ENCODE peak calls at places on chromosomes 5 and 9, in nine cellular contexts. One of them, this sample, is unnamed.

GRCh38 chr5:149913449-149914419 is 30.9 kb downstream of the PDE6A start:
- DNase-seq in hepatocyte: no peak
- DNase-seq in cardiac muscle cell: no peak
- DNase-seq in heart left ventricle: no peak
- DNase-seq in heart right ventricle: no peak
- DNase-seq in endodermal cell: no peak
- DNase-seq in right cardiac atrium: no peak
- DNase-seq in aorta: no peak
- DNase-seq in PC-3: no peak
- DNase-seq in this sample: no peak

GRCh38 chr9:37503736-37504135 is 18.0 kb downstream of the POLR1E start:
- DNase-seq in hepatocyte: no peak
- DNase-seq in cardiac muscle cell: peak
- DNase-seq in heart left ventricle: no peak
- DNase-seq in heart right ventricle: no peak
- DNase-seq in endodermal cell: no peak
- DNase-seq in right cardiac atrium: peak
- DNase-seq in aorta: peak
- DNase-seq in PC-3: peak
- DNase-seq in this sample: no peak

GRCh38 chr9:118326326-118326725 is 622.1 kb downstream of the TLR4 start:
- DNase-seq in hepatocyte: no peak
- DNase-seq in cardiac muscle cell: no peak
- DNase-seq in heart left ventricle: no peak
- DNase-seq in heart right ventricle: no peak
- DNase-seq in endodermal cell: no peak
- DNase-seq in right cardiac atrium: no peak
- DNase-seq in aorta: no peak
- DNase-seq in PC-3: no peak
- DNase-seq in this sample: no peak

GRCh38 chr5:1729641-1730486 is 69.8 kb downstream of the MRPL36 start:
- DNase-seq in hepatocyte: no peak
- DNase-seq in cardiac muscle cell: no peak
- DNase-seq in heart left ventricle: no peak
- DNase-seq in heart right ventricle: no peak
- DNase-seq in endodermal cell: peak
- DNase-seq in right cardiac atrium: no peak
- DNase-seq in aorta: peak
- DNase-seq in PC-3: no peak
- DNase-seq in this sample: no peak

GRCh38 chr5:176730815-176731475 is 79.4 kb upstream of the UNC5A start:
- DNase-seq in hepatocyte: no peak
- DNase-seq in cardiac muscle cell: no peak
- DNase-seq in heart left ventricle: no peak
- DNase-seq in heart right ventricle: no peak
- DNase-seq in endodermal cell: no peak
- DNase-seq in right cardiac atrium: no peak
- DNase-seq in aorta: peak
- DNase-seq in PC-3: no peak
- DNase-seq in this sample: no peak

GRCh38 chr9:21754741-21755140 is 47.7 kb upstream of the MTAP start:
- DNase-seq in hepatocyte: no peak
- DNase-seq in cardiac muscle cell: no peak
- DNase-seq in heart left ventricle: no peak
- DNase-seq in heart right ventricle: no peak
- DNase-seq in endodermal cell: no peak
- DNase-seq in right cardiac atrium: no peak
- DNase-seq in aorta: no peak
- DNase-seq in PC-3: peak
- DNase-seq in this sample: no peak

GRCh38 chr9:6498982-6499381 is 86.0 kb downstream of the UHRF2 start:
- DNase-seq in hepatocyte: no peak
- DNase-seq in cardiac muscle cell: peak
- DNase-seq in heart left ventricle: no peak
- DNase-seq in heart right ventricle: no peak
- DNase-seq in endodermal cell: no peak
- DNase-seq in right cardiac atrium: no peak
- DNase-seq in aorta: no peak
- DNase-seq in PC-3: peak
- DNase-seq in this sample: no peak

GRCh38 chr9:111099199-111100005 is 61.1 kb upstream of the LPAR1 start:
- DNase-seq in hepatocyte: peak
- DNase-seq in cardiac muscle cell: no peak
- DNase-seq in heart left ventricle: no peak
- DNase-seq in heart right ventricle: no peak
- DNase-seq in endodermal cell: peak
- DNase-seq in right cardiac atrium: no peak
- DNase-seq in aorta: no peak
- DNase-seq in PC-3: no peak
- DNase-seq in this sample: peak

GRCh38 chr5:73312146-73312871 is 136.3 kb downstream of the FOXD1 start:
- DNase-seq in hepatocyte: peak
- DNase-seq in cardiac muscle cell: peak
- DNase-seq in heart left ventricle: no peak
- DNase-seq in heart right ventricle: no peak
- DNase-seq in endodermal cell: no peak
- DNase-seq in right cardiac atrium: no peak
- DNase-seq in aorta: no peak
- DNase-seq in PC-3: no peak
- DNase-seq in this sample: no peak

GRCh38 chr9:91126761-91127420 is 234.8 kb downstream of the AUH start:
- DNase-seq in hepatocyte: no peak
- DNase-seq in cardiac muscle cell: peak
- DNase-seq in heart left ventricle: no peak
- DNase-seq in heart right ventricle: no peak
- DNase-seq in endodermal cell: no peak
- DNase-seq in right cardiac atrium: no peak
- DNase-seq in aorta: no peak
- DNase-seq in PC-3: no peak
- DNase-seq in this sample: no peak

GRCh38 chr5:95817430-95817829 is 5.1 kb downstream of the GLRX start:
- DNase-seq in hepatocyte: no peak
- DNase-seq in cardiac muscle cell: no peak
- DNase-seq in heart left ventricle: no peak
- DNase-seq in heart right ventricle: no peak
- DNase-seq in endodermal cell: no peak
- DNase-seq in right cardiac atrium: no peak
- DNase-seq in aorta: no peak
- DNase-seq in PC-3: peak
- DNase-seq in this sample: no peak

GRCh38 chr5:44774279-44774880 is 34.4 kb upstream of the MRPS30 start:
- DNase-seq in hepatocyte: peak
- DNase-seq in cardiac muscle cell: peak
- DNase-seq in heart left ventricle: no peak
- DNase-seq in heart right ventricle: no peak
- DNase-seq in endodermal cell: no peak
- DNase-seq in right cardiac atrium: no peak
- DNase-seq in aorta: no peak
- DNase-seq in PC-3: peak
- DNase-seq in this sample: peak

GRCh38 chr5:83265318-83265717 is 188.0 kb downstream of the XRCC4 start:
- DNase-seq in hepatocyte: peak
- DNase-seq in cardiac muscle cell: peak
- DNase-seq in heart left ventricle: no peak
- DNase-seq in heart right ventricle: no peak
- DNase-seq in endodermal cell: no peak
- DNase-seq in right cardiac atrium: no peak
- DNase-seq in aorta: no peak
- DNase-seq in PC-3: peak
- DNase-seq in this sample: no peak

GRCh38 chr9:30575218-30575617 is 1809.2 kb upstream of the ACO1 start:
- DNase-seq in hepatocyte: no peak
- DNase-seq in cardiac muscle cell: no peak
- DNase-seq in heart left ventricle: no peak
- DNase-seq in heart right ventricle: no peak
- DNase-seq in endodermal cell: no peak
- DNase-seq in right cardiac atrium: peak
- DNase-seq in aorta: peak
- DNase-seq in PC-3: no peak
- DNase-seq in this sample: no peak

GRCh38 chr5:92337772-92338234 is 954.7 kb upstream of the ARRDC3 start:
- DNase-seq in hepatocyte: no peak
- DNase-seq in cardiac muscle cell: peak
- DNase-seq in heart left ventricle: no peak
- DNase-seq in heart right ventricle: no peak
- DNase-seq in endodermal cell: no peak
- DNase-seq in right cardiac atrium: no peak
- DNase-seq in aorta: no peak
- DNase-seq in PC-3: peak
- DNase-seq in this sample: no peak

GRCh38 chr5:138911441-138911840 is 36.3 kb upstream of the LRRTM2 start:
- DNase-seq in hepatocyte: no peak
- DNase-seq in cardiac muscle cell: peak
- DNase-seq in heart left ventricle: no peak
- DNase-seq in heart right ventricle: no peak
- DNase-seq in endodermal cell: no peak
- DNase-seq in right cardiac atrium: no peak
- DNase-seq in aorta: no peak
- DNase-seq in PC-3: no peak
- DNase-seq in this sample: no peak

GRCh38 chr9:95754533-95755420 is 120.7 kb upstream of the ERCC6L2 start:
- DNase-seq in hepatocyte: no peak
- DNase-seq in cardiac muscle cell: no peak
- DNase-seq in heart left ventricle: no peak
- DNase-seq in heart right ventricle: no peak
- DNase-seq in endodermal cell: peak
- DNase-seq in right cardiac atrium: no peak
- DNase-seq in aorta: no peak
- DNase-seq in PC-3: no peak
- DNase-seq in this sample: no peak
- H3K4me3 ChIP-seq in hepatocyte: no peak
- H3K4me3 ChIP-seq in cardiac muscle cell: no peak
- H3K4me3 ChIP-seq in heart left ventricle: no peak
- H3K4me3 ChIP-seq in heart right ventricle: no peak
- H3K4me3 ChIP-seq in endodermal cell: no peak
- H3K4me3 ChIP-seq in right cardiac atrium: no peak
- H3K4me3 ChIP-seq in aorta: no peak
- H3K4me3 ChIP-seq in PC-3: no peak
- H3K4me3 ChIP-seq in this sample: peak

DNA sequence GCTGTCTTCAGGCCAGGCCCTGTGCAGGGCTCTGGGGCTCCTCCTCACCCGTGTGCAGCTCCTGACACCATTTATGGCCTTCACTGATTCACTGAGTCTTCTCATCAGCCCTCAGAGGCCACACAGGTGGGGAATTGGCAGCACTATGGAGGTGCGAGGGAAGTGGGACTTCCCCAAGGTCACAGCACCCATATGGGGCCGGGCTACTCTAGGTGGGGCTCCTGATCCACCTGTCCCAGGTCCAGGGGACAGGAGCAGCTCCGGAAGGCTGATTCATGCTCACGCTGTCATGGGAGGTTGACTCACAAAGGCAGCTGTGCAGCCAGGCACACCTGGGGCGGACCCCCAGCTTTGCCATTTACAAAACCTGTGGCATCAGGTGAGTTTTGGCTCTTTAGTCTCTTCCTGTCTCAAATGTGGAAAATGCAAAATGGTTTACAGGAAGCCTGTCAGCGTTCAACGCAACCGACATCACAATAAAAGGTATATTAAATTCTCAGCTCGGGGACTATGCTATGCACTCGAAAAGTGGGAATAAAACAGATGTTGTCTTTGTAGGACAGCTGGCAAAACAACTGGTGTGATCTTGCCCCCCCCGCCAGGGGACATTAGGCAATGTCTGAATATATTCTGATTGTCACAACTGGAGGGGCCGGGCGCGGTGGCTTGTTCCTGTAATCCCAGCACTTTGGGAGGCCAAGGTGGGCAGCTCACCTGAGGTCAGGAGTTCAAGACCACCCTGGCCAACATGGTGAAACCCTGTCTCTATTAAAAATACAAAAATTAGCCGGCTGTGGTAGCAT is 15.0 kb downstream of the NAIF1 start:
- DNase-seq in hepatocyte: peak
- DNase-seq in cardiac muscle cell: no peak
- DNase-seq in heart left ventricle: no peak
- DNase-seq in heart right ventricle: no peak
- DNase-seq in endodermal cell: no peak
- DNase-seq in right cardiac atrium: no peak
- DNase-seq in aorta: no peak
- DNase-seq in PC-3: peak
- DNase-seq in this sample: no peak
- H3K27ac ChIP-seq in hepatocyte: peak
- H3K27ac ChIP-seq in cardiac muscle cell: no peak
- H3K27ac ChIP-seq in heart left ventricle: no peak
- H3K27ac ChIP-seq in heart right ventricle: no peak
- H3K27ac ChIP-seq in endodermal cell: no peak
- H3K27ac ChIP-seq in right cardiac atrium: no peak
- H3K27ac ChIP-seq in aorta: no peak
- H3K27ac ChIP-seq in PC-3: peak
- H3K27ac ChIP-seq in this sample: no peak

GRCh38 chr5:93571111-93571977 is 9.7 kb downstream of the NR2F1-AS1 start:
- DNase-seq in hepatocyte: no peak
- DNase-seq in cardiac muscle cell: no peak
- DNase-seq in heart left ventricle: peak
- DNase-seq in heart right ventricle: no peak
- DNase-seq in endodermal cell: peak
- DNase-seq in right cardiac atrium: no peak
- DNase-seq in aorta: no peak
- DNase-seq in PC-3: no peak
- DNase-seq in this sample: no peak

GRCh38 chr5:93573627-93573974 is 7.4 kb downstream of the NR2F1-AS1 start:
- DNase-seq in hepatocyte: no peak
- DNase-seq in cardiac muscle cell: no peak
- DNase-seq in heart left ventricle: peak
- DNase-seq in heart right ventricle: no peak
- DNase-seq in endodermal cell: no peak
- DNase-seq in right cardiac atrium: no peak
- DNase-seq in aorta: no peak
- DNase-seq in PC-3: no peak
- DNase-seq in this sample: no peak

GRCh38 chr5:93572101-93572772 is 8.8 kb downstream of the NR2F1-AS1 start:
- DNase-seq in hepatocyte: no peak
- DNase-seq in cardiac muscle cell: peak
- DNase-seq in heart left ventricle: peak
- DNase-seq in heart right ventricle: no peak
- DNase-seq in endodermal cell: peak
- DNase-seq in right cardiac atrium: peak
- DNase-seq in aorta: no peak
- DNase-seq in PC-3: no peak
- DNase-seq in this sample: no peak

GRCh38 chr5:93574041-93574938 is 6.7 kb downstream of the NR2F1-AS1 start:
- DNase-seq in hepatocyte: no peak
- DNase-seq in cardiac muscle cell: no peak
- DNase-seq in heart left ventricle: no peak
- DNase-seq in heart right ventricle: no peak
- DNase-seq in endodermal cell: no peak
- DNase-seq in right cardiac atrium: no peak
- DNase-seq in aorta: no peak
- DNase-seq in PC-3: no peak
- DNase-seq in this sample: no peak

GRCh38 chr5:93572773-93573626 is 8.0 kb downstream of the NR2F1-AS1 start:
- DNase-seq in hepatocyte: no peak
- DNase-seq in cardiac muscle cell: peak
- DNase-seq in heart left ventricle: peak
- DNase-seq in heart right ventricle: no peak
- DNase-seq in endodermal cell: peak
- DNase-seq in right cardiac atrium: peak
- DNase-seq in aorta: no peak
- DNase-seq in PC-3: no peak
- DNase-seq in this sample: no peak
- H3K4me3 ChIP-seq in hepatocyte: no peak
- H3K4me3 ChIP-seq in cardiac muscle cell: no peak
- H3K4me3 ChIP-seq in heart left ventricle: no peak
- H3K4me3 ChIP-seq in heart right ventricle: peak
- H3K4me3 ChIP-seq in endodermal cell: peak
- H3K4me3 ChIP-seq in right cardiac atrium: no peak
- H3K4me3 ChIP-seq in aorta: no peak
- H3K4me3 ChIP-seq in PC-3: no peak
- H3K4me3 ChIP-seq in this sample: no peak

GRCh38 chr9:137353223-137354152 is 51.4 kb upstream of the NRARP start:
- DNase-seq in hepatocyte: no peak
- DNase-seq in cardiac muscle cell: no peak
- DNase-seq in heart left ventricle: peak
- DNase-seq in heart right ventricle: peak
- DNase-seq in endodermal cell: no peak
- DNase-seq in right cardiac atrium: peak
- DNase-seq in aorta: no peak
- DNase-seq in PC-3: no peak
- DNase-seq in this sample: no peak
- H3K27ac ChIP-seq in hepatocyte: no peak
- H3K27ac ChIP-seq in cardiac muscle cell: no peak
- H3K27ac ChIP-seq in heart left ventricle: peak
- H3K27ac ChIP-seq in heart right ventricle: peak
- H3K27ac ChIP-seq in endodermal cell: no peak
- H3K27ac ChIP-seq in right cardiac atrium: peak
- H3K27ac ChIP-seq in aorta: no peak
- H3K27ac ChIP-seq in PC-3: no peak
- H3K27ac ChIP-seq in this sample: no peak